ENCODE peak calls at places on chromosomes 6 and 20, in six cellular contexts. One of them, this sample, is unnamed.

GRCh38 chr6:134826889-134827737 is 122.8 kb downstream of the ALDH8A1 start:
- DNase-seq in ovary: peak
- DNase-seq in progenitor cell of endocrine pancreas: no peak
- DNase-seq in transverse colon: peak
- DNase-seq in WERI-Rb-1: no peak
- DNase-seq in Peyer's patch: no peak
- DNase-seq in this sample: no peak

GRCh38 chr6:159691133-159691962 is 1.7 kb downstream of the SOD2 start:
- DNase-seq in progenitor cell of endocrine pancreas: no peak
- DNase-seq in WERI-Rb-1: no peak
- DNase-seq in ovary: no peak
- DNase-seq in Peyer's patch: no peak
- DNase-seq in transverse colon: no peak
- DNase-seq in this sample: no peak

GRCh38 chr6:16200231-16200941 is 38.0 kb upstream of the GMPR start:
- DNase-seq in WERI-Rb-1: no peak
- DNase-seq in ovary: no peak
- DNase-seq in transverse colon: peak
- DNase-seq in Peyer's patch: no peak
- DNase-seq in progenitor cell of endocrine pancreas: no peak
- DNase-seq in this sample: no peak

GRCh38 chr6:68638225-68638900 is 3.3 kb downstream of the ADGRB3 start:
- DNase-seq in WERI-Rb-1: peak
- DNase-seq in transverse colon: peak
- DNase-seq in Peyer's patch: no peak
- DNase-seq in progenitor cell of endocrine pancreas: no peak
- DNase-seq in ovary: peak
- DNase-seq in this sample: no peak

GRCh38 chr6:149170564-149171452 is 146.7 kb upstream of the TAB2 start:
- DNase-seq in progenitor cell of endocrine pancreas: no peak
- DNase-seq in WERI-Rb-1: no peak
- DNase-seq in ovary: no peak
- DNase-seq in transverse colon: peak
- DNase-seq in Peyer's patch: no peak
- DNase-seq in this sample: no peak

GRCh38 chr6:52555531-52556228 is 21.2 kb downstream of the TRAM2 start:
- DNase-seq in Peyer's patch: no peak
- DNase-seq in WERI-Rb-1: no peak
- DNase-seq in ovary: no peak
- DNase-seq in transverse colon: no peak
- DNase-seq in progenitor cell of endocrine pancreas: no peak
- DNase-seq in this sample: no peak

GRCh38 chr20:62708591-62709536 is at the start of gene NTSR1:
- DNase-seq in WERI-Rb-1: no peak
- DNase-seq in ovary: no peak
- DNase-seq in Peyer's patch: no peak
- DNase-seq in progenitor cell of endocrine pancreas: no peak
- DNase-seq in transverse colon: no peak
- DNase-seq in this sample: no peak

GRCh38 chr6:64010010-64010409 is 374.4 kb downstream of the PHF3 start:
- DNase-seq in progenitor cell of endocrine pancreas: no peak
- DNase-seq in Peyer's patch: no peak
- DNase-seq in transverse colon: no peak
- DNase-seq in WERI-Rb-1: no peak
- DNase-seq in ovary: no peak
- DNase-seq in this sample: no peak

GRCh38 chr6:14984454-14984853 is 261.4 kb upstream of the JARID2 start:
- DNase-seq in Peyer's patch: no peak
- DNase-seq in ovary: no peak
- DNase-seq in WERI-Rb-1: peak
- DNase-seq in transverse colon: peak
- DNase-seq in progenitor cell of endocrine pancreas: no peak
- DNase-seq in this sample: no peak

GRCh38 chr20:53899351-53900167 is 170.8 kb downstream of the BCAS1 start:
- DNase-seq in ovary: no peak
- DNase-seq in transverse colon: peak
- DNase-seq in Peyer's patch: peak
- DNase-seq in WERI-Rb-1: peak
- DNase-seq in progenitor cell of endocrine pancreas: no peak
- DNase-seq in this sample: peak

GRCh38 chr6:39453236-39453635 is 130.7 kb upstream of the KCNK16 start:
- DNase-seq in Peyer's patch: no peak
- DNase-seq in progenitor cell of endocrine pancreas: no peak
- DNase-seq in WERI-Rb-1: no peak
- DNase-seq in transverse colon: no peak
- DNase-seq in ovary: no peak
- DNase-seq in this sample: no peak

GRCh38 chr20:19757487-19757972 is 528 bp upstream of the RIN2 start:
- DNase-seq in WERI-Rb-1: peak
- DNase-seq in progenitor cell of endocrine pancreas: peak
- DNase-seq in ovary: peak
- DNase-seq in transverse colon: peak
- DNase-seq in Peyer's patch: no peak
- DNase-seq in this sample: no peak

GRCh38 chr6:105522626-105523322 is 119.9 kb upstream of the PREP start:
- DNase-seq in WERI-Rb-1: no peak
- DNase-seq in transverse colon: no peak
- DNase-seq in Peyer's patch: no peak
- DNase-seq in progenitor cell of endocrine pancreas: no peak
- DNase-seq in ovary: no peak
- DNase-seq in this sample: no peak

GRCh38 chr6:169371344-169372144 is 117.9 kb upstream of the THBS2 start:
- DNase-seq in WERI-Rb-1: no peak
- DNase-seq in Peyer's patch: no peak
- DNase-seq in progenitor cell of endocrine pancreas: no peak
- DNase-seq in ovary: no peak
- DNase-seq in transverse colon: no peak
- DNase-seq in this sample: no peak

GRCh38 chr20:4071177-4071723 is 55.9 kb upstream of the RNF24 start:
- DNase-seq in transverse colon: no peak
- DNase-seq in progenitor cell of endocrine pancreas: no peak
- DNase-seq in WERI-Rb-1: no peak
- DNase-seq in Peyer's patch: no peak
- DNase-seq in ovary: no peak
- DNase-seq in this sample: no peak

GRCh38 chr6:19465240-19465639 is 371.9 kb upstream of the ID4 start:
- DNase-seq in WERI-Rb-1: no peak
- DNase-seq in progenitor cell of endocrine pancreas: no peak
- DNase-seq in ovary: no peak
- DNase-seq in Peyer's patch: no peak
- DNase-seq in transverse colon: no peak
- DNase-seq in this sample: no peak

GRCh38 chr6:6386010-6386409 is 65.5 kb upstream of the F13A1 start:
- DNase-seq in transverse colon: no peak
- DNase-seq in ovary: no peak
- DNase-seq in progenitor cell of endocrine pancreas: no peak
- DNase-seq in Peyer's patch: no peak
- DNase-seq in WERI-Rb-1: no peak
- DNase-seq in this sample: no peak

GRCh38 chr20:11030351-11030750 is 356.6 kb upstream of the JAG1 start:
- DNase-seq in WERI-Rb-1: no peak
- DNase-seq in Peyer's patch: no peak
- DNase-seq in progenitor cell of endocrine pancreas: no peak
- DNase-seq in ovary: no peak
- DNase-seq in transverse colon: no peak
- DNase-seq in this sample: no peak

GRCh38 chr20:11031300-11031699 is 357.5 kb upstream of the JAG1 start:
- DNase-seq in Peyer's patch: no peak
- DNase-seq in progenitor cell of endocrine pancreas: no peak
- DNase-seq in WERI-Rb-1: no peak
- DNase-seq in ovary: no peak
- DNase-seq in transverse colon: no peak
- DNase-seq in this sample: no peak

GRCh38 chr20:11034025-11034424 is 360.2 kb upstream of the JAG1 start:
- DNase-seq in progenitor cell of endocrine pancreas: no peak
- DNase-seq in ovary: no peak
- DNase-seq in transverse colon: no peak
- DNase-seq in WERI-Rb-1: no peak
- DNase-seq in Peyer's patch: no peak
- DNase-seq in this sample: no peak

GRCh38 chr20:11035211-11035610 is 361.4 kb upstream of the JAG1 start:
- DNase-seq in progenitor cell of endocrine pancreas: no peak
- DNase-seq in WERI-Rb-1: no peak
- DNase-seq in Peyer's patch: no peak
- DNase-seq in transverse colon: no peak
- DNase-seq in ovary: no peak
- DNase-seq in this sample: no peak

GRCh38 chr20:11032611-11033010 is 358.8 kb upstream of the JAG1 start:
- DNase-seq in ovary: no peak
- DNase-seq in WERI-Rb-1: no peak
- DNase-seq in Peyer's patch: no peak
- DNase-seq in progenitor cell of endocrine pancreas: no peak
- DNase-seq in transverse colon: no peak
- DNase-seq in this sample: no peak
- TF ChIP-seq CTCF in ovary: no peak
- TF ChIP-seq CTCF in WERI-Rb-1: no peak
- TF ChIP-seq CTCF in Peyer's patch: no peak
- TF ChIP-seq CTCF in progenitor cell of endocrine pancreas: no peak
- TF ChIP-seq CTCF in transverse colon: no peak
- TF ChIP-seq CTCF in this sample: no peak

DNA sequence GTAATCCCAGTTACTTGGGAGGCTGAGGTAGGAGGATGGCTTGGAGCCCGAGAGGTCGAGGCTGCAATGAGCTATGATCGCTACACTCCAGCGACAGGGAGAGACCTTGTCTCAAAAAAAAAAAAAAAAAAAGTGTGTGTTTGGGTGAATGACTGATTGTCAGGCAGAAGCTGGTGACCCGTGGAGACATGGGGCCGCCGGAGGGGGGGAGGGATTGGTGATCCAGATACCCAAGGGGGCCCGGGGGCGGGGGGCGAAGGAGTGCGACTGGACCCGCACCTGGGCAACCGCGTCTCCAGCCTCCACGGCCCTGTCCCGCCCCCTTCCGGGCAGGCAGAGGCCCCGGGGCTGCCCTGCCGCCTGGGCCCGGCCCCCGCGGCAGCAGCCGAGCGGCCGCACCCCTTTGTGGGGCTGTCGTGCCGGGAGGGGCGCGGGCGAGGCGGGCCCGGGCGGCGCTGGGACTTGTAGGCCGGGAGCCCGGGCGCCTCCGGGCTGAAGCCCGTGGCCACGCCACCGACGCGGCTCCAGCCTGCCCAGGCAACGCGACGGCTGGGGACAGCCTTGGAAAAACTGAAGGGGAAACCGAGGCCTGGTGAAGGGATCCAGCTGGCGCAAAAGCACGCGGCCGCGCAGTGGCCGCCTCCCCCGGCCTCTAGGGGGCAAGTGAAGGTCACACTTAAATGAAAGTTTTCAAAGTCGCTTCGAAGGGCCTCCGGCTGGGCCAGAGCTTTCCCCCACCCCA is 2.1 kb upstream of the RBM38 start:
- DNase-seq in ovary: peak
- DNase-seq in transverse colon: peak
- DNase-seq in Peyer's patch: peak
- DNase-seq in WERI-Rb-1: no peak
- DNase-seq in progenitor cell of endocrine pancreas: peak
- DNase-seq in this sample: peak
- TF ChIP-seq CTCF in ovary: peak
- TF ChIP-seq CTCF in transverse colon: no peak
- TF ChIP-seq CTCF in Peyer's patch: peak
- TF ChIP-seq CTCF in WERI-Rb-1: no peak
- TF ChIP-seq CTCF in progenitor cell of endocrine pancreas: peak
- TF ChIP-seq CTCF in this sample: peak

GRCh38 chr6:33204415-33205171 is at the start of gene HSD17B8:
- DNase-seq in WERI-Rb-1: peak
- DNase-seq in progenitor cell of endocrine pancreas: peak
- DNase-seq in Peyer's patch: peak
- DNase-seq in transverse colon: peak
- DNase-seq in ovary: peak
- DNase-seq in this sample: peak

GRCh38 chr6:33204165-33204414 is 365 bp upstream of the HSD17B8 start:
- DNase-seq in WERI-Rb-1: no peak
- DNase-seq in transverse colon: no peak
- DNase-seq in progenitor cell of endocrine pancreas: no peak
- DNase-seq in ovary: no peak
- DNase-seq in Peyer's patch: no peak
- DNase-seq in this sample: no peak

GRCh38 chr6:33206864-33207568 is 1.3 kb upstream of the RING1 start:
- DNase-seq in Peyer's patch: no peak
- DNase-seq in ovary: no peak
- DNase-seq in progenitor cell of endocrine pancreas: no peak
- DNase-seq in transverse colon: no peak
- DNase-seq in WERI-Rb-1: no peak
- DNase-seq in this sample: no peak

GRCh38 chr6:33206027-33206863 is 1.8 kb downstream of the HSD17B8 start:
- DNase-seq in WERI-Rb-1: no peak
- DNase-seq in progenitor cell of endocrine pancreas: no peak
- DNase-seq in ovary: no peak
- DNase-seq in Peyer's patch: no peak
- DNase-seq in transverse colon: no peak
- DNase-seq in this sample: no peak

GRCh38 chr6:33205172-33206026 is 944 bp downstream of the HSD17B8 start:
- DNase-seq in Peyer's patch: no peak
- DNase-seq in WERI-Rb-1: peak
- DNase-seq in ovary: no peak
- DNase-seq in transverse colon: no peak
- DNase-seq in progenitor cell of endocrine pancreas: no peak
- DNase-seq in this sample: no peak
- TF ChIP-seq CTCF in Peyer's patch: no peak
- TF ChIP-seq CTCF in WERI-Rb-1: peak
- TF ChIP-seq CTCF in ovary: no peak
- TF ChIP-seq CTCF in transverse colon: no peak
- TF ChIP-seq CTCF in progenitor cell of endocrine pancreas: no peak
- TF ChIP-seq CTCF in this sample: no peak

GRCh38 chr20:2171266-2171790 is 69.7 kb downstream of the STK35 start:
- DNase-seq in transverse colon: no peak
- DNase-seq in progenitor cell of endocrine pancreas: no peak
- DNase-seq in ovary: no peak
- DNase-seq in WERI-Rb-1: no peak
- DNase-seq in Peyer's patch: no peak
- DNase-seq in this sample: no peak

GRCh38 chr20:2174067-2174466 is 72.4 kb downstream of the STK35 start:
- DNase-seq in progenitor cell of endocrine pancreas: no peak
- DNase-seq in Peyer's patch: no peak
- DNase-seq in ovary: no peak
- DNase-seq in transverse colon: no peak
- DNase-seq in WERI-Rb-1: no peak
- DNase-seq in this sample: no peak

GRCh38 chr20:2169456-2170088 is 67.9 kb downstream of the STK35 start:
- DNase-seq in WERI-Rb-1: no peak
- DNase-seq in ovary: no peak
- DNase-seq in transverse colon: no peak
- DNase-seq in progenitor cell of endocrine pancreas: no peak
- DNase-seq in Peyer's patch: no peak
- DNase-seq in this sample: no peak

GRCh38 chr20:2172305-2173175 is 70.9 kb downstream of the STK35 start:
- DNase-seq in ovary: peak
- DNase-seq in progenitor cell of endocrine pancreas: peak
- DNase-seq in transverse colon: peak
- DNase-seq in WERI-Rb-1: peak
- DNase-seq in Peyer's patch: peak
- DNase-seq in this sample: peak

DNA sequence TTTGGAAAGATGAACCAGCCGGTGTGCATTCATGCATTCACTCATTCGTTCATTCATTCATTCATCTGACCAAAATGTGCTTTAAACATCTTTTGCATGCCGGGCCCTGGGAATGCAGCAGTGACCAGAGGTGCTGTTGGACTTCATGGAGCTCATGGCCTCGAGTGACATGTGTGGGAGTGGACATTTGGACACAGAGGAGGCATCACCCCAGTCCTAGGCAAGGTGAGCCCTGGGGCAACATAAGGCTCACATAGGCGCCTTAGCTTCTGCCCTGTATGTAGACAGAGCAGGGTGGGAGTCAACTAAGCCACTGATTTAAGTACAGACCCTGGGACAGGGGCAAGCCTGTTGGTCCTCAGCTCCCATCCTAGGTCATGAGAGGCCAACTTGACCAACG is 71.6 kb downstream of the STK35 start:
- DNase-seq in progenitor cell of endocrine pancreas: no peak
- DNase-seq in transverse colon: no peak
- DNase-seq in ovary: no peak
- DNase-seq in Peyer's patch: no peak
- DNase-seq in WERI-Rb-1: no peak
- DNase-seq in this sample: no peak
- TF ChIP-seq CTCF in progenitor cell of endocrine pancreas: no peak
- TF ChIP-seq CTCF in transverse colon: no peak
- TF ChIP-seq CTCF in ovary: no peak
- TF ChIP-seq CTCF in Peyer's patch: no peak
- TF ChIP-seq CTCF in WERI-Rb-1: no peak
- TF ChIP-seq CTCF in this sample: no peak

This sample was measured in natural killer cell.